ENCODE peak calls at places on chromosomes 11 and 22, in nine cellular contexts. C, Q, A, G, O, E, U, K and D are unnamed samples.
A peak's percentile ranks its signal among the peaks of the same experiment; 100 is the strongest.

GRCh38 chr22:43886231-43886630 is 5.6 kb downstream of the PNPLA5 start:
- DNase-seq in C (no peak), Q (no peak), A (no peak), G (no peak), O (no peak), E (no peak), U (no peak), K (no peak), D (no peak)

GRCh38 chr11:34458566-34458965 is 19.8 kb downstream of the CAT start:
- DNase-seq in C (no peak), Q (no peak), A (no peak), G (no peak), O (no peak), E (no peak), U (no peak), K (no peak), D (no peak)

GRCh38 chr11:19919050-19919561 is 206.5 kb downstream of the NAV2 start:
- DNase-seq in C (no peak), Q (no peak), A (no peak), G (peak; percentile 80), O (peak; percentile 88), E (no peak), U (peak; percentile 86), K (peak; percentile 32), D (no peak)

GRCh38 chr22:32746715-32747114 is 54.8 kb upstream of the TIMP3 start:
- DNase-seq in C (no peak), Q (no peak), A (no peak), G (no peak), O (no peak), E (no peak), U (no peak), K (no peak), D (no peak)

GRCh38 chr11:91673705-91674104 is 550.9 kb upstream of the FAT3 start:
- DNase-seq in C (no peak), Q (no peak), A (no peak), G (no peak), O (no peak), E (no peak), U (no peak), K (no peak), D (no peak)

GRCh38 chr11:61820174-61820573 is 3.4 kb upstream of the FADS1 start:
- DNase-seq in C (no peak), Q (no peak), A (no peak), G (no peak), O (peak; percentile 54), E (no peak), U (peak; percentile 88), K (peak; percentile 55), D (no peak)

GRCh38 chr11:72301486-72301885 is 57.5 kb upstream of the PHOX2A start:
- DNase-seq in C (no peak), Q (no peak), A (no peak), G (no peak), O (no peak), E (no peak), U (no peak), K (no peak), D (no peak)

GRCh38 chr11:117819096-117820040 is 5.2 kb downstream of the FXYD2 start:
- DNase-seq in C (no peak), Q (no peak), A (peak; percentile 80), G (no peak), O (no peak), E (no peak), U (peak; percentile 74), K (peak; percentile 62), D (peak; percentile 86)

GRCh38 chr11:57263351-57263750 is 26.3 kb upstream of the APLNR start:
- DNase-seq in C (no peak), Q (no peak), A (no peak), G (no peak), O (no peak), E (no peak), U (no peak), K (no peak), D (no peak)

GRCh38 chr11:65780770-65781151 is at the start of gene AP5B1:
- DNase-seq in C (no peak), Q (no peak), A (no peak), G (no peak), O (no peak), E (peak; percentile 85), U (peak; percentile 88), K (peak; percentile 64), D (peak; percentile 78)

GRCh38 chr22:26680485-26680884 is 23.1 kb downstream of the MIAT start:
- DNase-seq in C (no peak), Q (no peak), A (no peak), G (no peak), O (no peak), E (no peak), U (no peak), K (no peak), D (no peak)

GRCh38 chr11:44516688-44517301 is 48.7 kb upstream of the CD82 start:
- DNase-seq in C (no peak), Q (no peak), A (no peak), G (no peak), O (no peak), E (no peak), U (no peak), K (no peak), D (no peak)

GRCh38 chr22:29559853-29560252 is 6.3 kb upstream of the THOC5 start:
- DNase-seq in C (no peak), Q (no peak), A (no peak), G (no peak), O (no peak), E (no peak), U (no peak), K (no peak), D (no peak)

GRCh38 chr11:125401746-125402145 is 94.3 kb downstream of the FEZ1 start:
- DNase-seq in C (no peak), Q (no peak), A (no peak), G (no peak), O (peak; percentile 90), E (no peak), U (no peak), K (no peak), D (no peak)

GRCh38 chr22:50529416-50530279 is at the start of gene TYMP:
- DNase-seq in C (peak; percentile 40), Q (no peak), A (peak; percentile 36), G (no peak), O (no peak), E (peak; percentile 90), U (peak; percentile 83), K (peak; percentile 45), D (no peak)

GRCh38 chr11:43376594-43376993 is 17.9 kb downstream of the TTC17 start:
- DNase-seq in C (no peak), Q (no peak), A (no peak), G (no peak), O (no peak), E (no peak), U (peak; percentile 96), K (no peak), D (no peak)

GRCh38 chr22:47190276-47190956 is 428.0 kb downstream of the TBC1D22A start:
- DNase-seq in C (no peak), Q (no peak), A (no peak), G (no peak), O (no peak), E (no peak), U (no peak), K (no peak), D (no peak)